ENCODE peak calls at places on chromosomes 5 and 9, in six cellular contexts. One of them, this sample, is unnamed.
A peak's percentile ranks its signal among the peaks of the same experiment; 100 is the strongest.

GRCh38 chr5:107104774-107105050 is 566.0 kb downstream of the EFNA5 start:
- DNase-seq in H9: no peak
- DNase-seq in IMR-90: no peak
- DNase-seq in H1: no peak
- DNase-seq in mesenchymal stem cell: no peak
- DNase-seq in neuronal stem cell: no peak
- DNase-seq in this sample: peak; percentile 70

GRCh38 chr9:104557179-104557634 is 11.8 kb upstream of the OR13C8 start:
- DNase-seq in H9: peak; percentile 40
- DNase-seq in IMR-90: no peak
- DNase-seq in H1: no peak
- DNase-seq in mesenchymal stem cell: no peak
- DNase-seq in neuronal stem cell: no peak
- DNase-seq in this sample: peak; percentile 23

GRCh38 chr5:141716009-141716408 is 34.0 kb upstream of the ARAP3 start:
- DNase-seq in H9: no peak
- DNase-seq in IMR-90: no peak
- DNase-seq in H1: no peak
- DNase-seq in mesenchymal stem cell: no peak
- DNase-seq in neuronal stem cell: no peak
- DNase-seq in this sample: peak; percentile 80

GRCh38 chr5:179193746-179194145 is 133.6 kb downstream of the ZNF354C start:
- DNase-seq in H9: no peak
- DNase-seq in IMR-90: no peak
- DNase-seq in H1: no peak
- DNase-seq in mesenchymal stem cell: no peak
- DNase-seq in neuronal stem cell: no peak
- DNase-seq in this sample: no peak

GRCh38 chr9:95018099-95018927 is 291.8 kb downstream of the AOPEP start:
- DNase-seq in H9: no peak
- DNase-seq in IMR-90: peak; percentile 97
- DNase-seq in H1: no peak
- DNase-seq in mesenchymal stem cell: peak; percentile 93
- DNase-seq in neuronal stem cell: no peak
- DNase-seq in this sample: peak; percentile 46

GRCh38 chr9:4852419-4852818 is 59.7 kb downstream of the RCL1 start:
- DNase-seq in H9: no peak
- DNase-seq in IMR-90: no peak
- DNase-seq in H1: no peak
- DNase-seq in mesenchymal stem cell: no peak
- DNase-seq in neuronal stem cell: no peak
- DNase-seq in this sample: no peak

GRCh38 chr9:2655411-2655901 is 33.9 kb downstream of the VLDLR start:
- DNase-seq in H9: no peak
- DNase-seq in IMR-90: peak; percentile 96
- DNase-seq in H1: no peak
- DNase-seq in mesenchymal stem cell: peak; percentile 84
- DNase-seq in neuronal stem cell: no peak
- DNase-seq in this sample: no peak

GRCh38 chr9:115300896-115301295 is 182.9 kb upstream of the TNC start:
- DNase-seq in H9: no peak
- DNase-seq in IMR-90: no peak
- DNase-seq in H1: no peak
- DNase-seq in mesenchymal stem cell: no peak
- DNase-seq in neuronal stem cell: no peak
- DNase-seq in this sample: no peak

GRCh38 chr5:78750281-78750680 is 101.7 kb upstream of the LHFPL2 start:
- DNase-seq in H9: no peak
- DNase-seq in IMR-90: no peak
- DNase-seq in H1: no peak
- DNase-seq in mesenchymal stem cell: no peak
- DNase-seq in neuronal stem cell: no peak
- DNase-seq in this sample: no peak

GRCh38 chr5:14977058-14977640 is 105.6 kb upstream of the ANKH start:
- DNase-seq in H9: no peak
- DNase-seq in IMR-90: no peak
- DNase-seq in H1: no peak
- DNase-seq in mesenchymal stem cell: no peak
- DNase-seq in neuronal stem cell: no peak
- DNase-seq in this sample: no peak

GRCh38 chr9:7439355-7439978 is 360.1 kb downstream of the DMAC1 start:
- DNase-seq in H9: no peak
- DNase-seq in IMR-90: peak; percentile 73
- DNase-seq in H1: no peak
- DNase-seq in mesenchymal stem cell: peak; percentile 11
- DNase-seq in neuronal stem cell: no peak
- DNase-seq in this sample: no peak

GRCh38 chr9:94056442-94056974 is 27.8 kb upstream of the PTPDC1 start:
- DNase-seq in H9: no peak
- DNase-seq in IMR-90: peak; percentile 76
- DNase-seq in H1: no peak
- DNase-seq in mesenchymal stem cell: peak; percentile 72
- DNase-seq in neuronal stem cell: no peak
- DNase-seq in this sample: no peak

GRCh38 chr9:126236273-126236672 is 90.4 kb upstream of the MVB12B start:
- DNase-seq in H9: no peak
- DNase-seq in IMR-90: no peak
- DNase-seq in H1: no peak
- DNase-seq in mesenchymal stem cell: no peak
- DNase-seq in neuronal stem cell: no peak
- DNase-seq in this sample: no peak

GRCh38 chr5:66197764-66198405 is 53.8 kb downstream of the SREK1 start:
- DNase-seq in H9: no peak
- DNase-seq in IMR-90: no peak
- DNase-seq in H1: no peak
- DNase-seq in mesenchymal stem cell: no peak
- DNase-seq in neuronal stem cell: no peak
- DNase-seq in this sample: peak; percentile 45

GRCh38 chr9:88270398-88270797 is 117.8 kb upstream of the SPIN1 start:
- DNase-seq in H9: no peak
- DNase-seq in IMR-90: no peak
- DNase-seq in H1: no peak
- DNase-seq in mesenchymal stem cell: no peak
- DNase-seq in neuronal stem cell: no peak
- DNase-seq in this sample: no peak

GRCh38 chr5:10797246-10797645 is 36.2 kb upstream of the DAP start:
- DNase-seq in H9: no peak
- DNase-seq in IMR-90: peak; percentile 37
- DNase-seq in H1: no peak
- DNase-seq in mesenchymal stem cell: peak; percentile 56
- DNase-seq in neuronal stem cell: no peak
- DNase-seq in this sample: no peak

GRCh38 chr9:126735482-126735881 is 69.4 kb upstream of the ZBTB43 start:
- DNase-seq in H9: no peak
- DNase-seq in IMR-90: no peak
- DNase-seq in H1: no peak
- DNase-seq in mesenchymal stem cell: no peak
- DNase-seq in neuronal stem cell: no peak
- DNase-seq in this sample: no peak

GRCh38 chr9:81559741-81560140 is 129.6 kb downstream of the TLE1 start:
- DNase-seq in H9: no peak
- DNase-seq in IMR-90: peak; percentile 95
- DNase-seq in H1: no peak
- DNase-seq in mesenchymal stem cell: peak; percentile 96
- DNase-seq in neuronal stem cell: no peak
- DNase-seq in this sample: peak; percentile 88

GRCh38 chr9:94855919-94856318 is 129.4 kb downstream of the AOPEP start:
- DNase-seq in H9: no peak
- DNase-seq in IMR-90: no peak
- DNase-seq in H1: peak; percentile 28
- DNase-seq in mesenchymal stem cell: no peak
- DNase-seq in neuronal stem cell: no peak
- DNase-seq in this sample: no peak

GRCh38 chr9:112119225-112120045 is 55.7 kb downstream of the SUSD1 start:
- DNase-seq in H9: no peak
- DNase-seq in IMR-90: peak; percentile 45
- DNase-seq in H1: peak; percentile 22
- DNase-seq in mesenchymal stem cell: peak; percentile 34
- DNase-seq in neuronal stem cell: no peak
- DNase-seq in this sample: peak; percentile 84

GRCh38 chr9:112120471-112120925 is 54.6 kb downstream of the SUSD1 start:
- DNase-seq in H9: no peak
- DNase-seq in IMR-90: no peak
- DNase-seq in H1: peak; percentile 41
- DNase-seq in mesenchymal stem cell: no peak
- DNase-seq in neuronal stem cell: no peak
- DNase-seq in this sample: peak; percentile 45

GRCh38 chr9:112121633-112122032 is 53.5 kb downstream of the SUSD1 start:
- DNase-seq in H9: no peak
- DNase-seq in IMR-90: no peak
- DNase-seq in H1: peak; percentile 16
- DNase-seq in mesenchymal stem cell: no peak
- DNase-seq in neuronal stem cell: no peak
- DNase-seq in this sample: no peak

GRCh38 chr9:112115955-112116354 is 59.1 kb downstream of the SUSD1 start:
- DNase-seq in H9: no peak
- DNase-seq in IMR-90: no peak
- DNase-seq in H1: peak; percentile 33
- DNase-seq in mesenchymal stem cell: no peak
- DNase-seq in neuronal stem cell: no peak
- DNase-seq in this sample: no peak

GRCh38 chr9:112120046-112120373 is 55.1 kb downstream of the SUSD1 start:
- DNase-seq in H9: no peak
- DNase-seq in IMR-90: no peak
- DNase-seq in H1: peak; percentile 28
- DNase-seq in mesenchymal stem cell: no peak
- DNase-seq in neuronal stem cell: no peak
- DNase-seq in this sample: no peak
- H2BK5ac ChIP-seq in H9: no peak overlapping the region
- H2BK5ac ChIP-seq in IMR-90: no peak overlapping the region
- H2BK5ac ChIP-seq in H1: no peak overlapping the region
- H2BK5ac ChIP-seq in mesenchymal stem cell: peak overlapping the region; percentile 63
- H2BK5ac ChIP-seq in neuronal stem cell: no peak overlapping the region
- H2BK5ac ChIP-seq in this sample: no peak overlapping the region

GRCh38 chr5:33890147-33890546 is 1.6 kb downstream of the ADAMTS12 start:
- DNase-seq in H9: no peak
- DNase-seq in IMR-90: peak; percentile 41
- DNase-seq in H1: no peak
- DNase-seq in mesenchymal stem cell: peak; percentile 56
- DNase-seq in neuronal stem cell: no peak
- DNase-seq in this sample: peak; percentile 12

GRCh38 chr5:33891731-33892418 is at the start of gene ADAMTS12:
- DNase-seq in H9: peak; percentile 75
- DNase-seq in IMR-90: peak; percentile 77
- DNase-seq in H1: peak; percentile 81
- DNase-seq in mesenchymal stem cell: peak; percentile 74
- DNase-seq in neuronal stem cell: peak; percentile 71
- DNase-seq in this sample: peak; percentile 76

GRCh38 chr5:33894566-33894965 is 2.8 kb upstream of the ADAMTS12 start:
- DNase-seq in H9: no peak
- DNase-seq in IMR-90: peak; percentile 63
- DNase-seq in H1: no peak
- DNase-seq in mesenchymal stem cell: peak; percentile 52
- DNase-seq in neuronal stem cell: no peak
- DNase-seq in this sample: no peak

GRCh38 chr5:33890633-33891032 is 1.2 kb downstream of the ADAMTS12 start:
- DNase-seq in H9: peak; percentile 44
- DNase-seq in IMR-90: peak; percentile 51
- DNase-seq in H1: no peak
- DNase-seq in mesenchymal stem cell: peak; percentile 71
- DNase-seq in neuronal stem cell: no peak
- DNase-seq in this sample: peak; percentile 54

GRCh38 chr5:33892419-33893151 is 795 bp upstream of the ADAMTS12 start:
- DNase-seq in H9: peak; percentile 41
- DNase-seq in IMR-90: peak; percentile 94
- DNase-seq in H1: no peak
- DNase-seq in mesenchymal stem cell: peak; percentile 76
- DNase-seq in neuronal stem cell: peak; percentile 53
- DNase-seq in this sample: peak; percentile 84
- H2BK5ac ChIP-seq in H9: no peak overlapping the region
- H2BK5ac ChIP-seq in IMR-90: peak overlapping the region; percentile 72
- H2BK5ac ChIP-seq in H1: no peak overlapping the region
- H2BK5ac ChIP-seq in mesenchymal stem cell: peak overlapping the region; percentile 96
- H2BK5ac ChIP-seq in neuronal stem cell: no peak overlapping the region
- H2BK5ac ChIP-seq in this sample: no peak overlapping the region

GRCh38 chr5:74643160-74643562 is 2.6 kb upstream of the ENC1 start:
- DNase-seq in H9: no peak
- DNase-seq in IMR-90: peak; percentile 96
- DNase-seq in H1: no peak
- DNase-seq in mesenchymal stem cell: peak; percentile 98
- DNase-seq in neuronal stem cell: no peak
- DNase-seq in this sample: peak; percentile 11
- H2BK5ac ChIP-seq in H9: no peak overlapping the region
- H2BK5ac ChIP-seq in IMR-90: peak overlapping the region; percentile 69
- H2BK5ac ChIP-seq in H1: no peak overlapping the region
- H2BK5ac ChIP-seq in mesenchymal stem cell: no peak overlapping the region
- H2BK5ac ChIP-seq in neuronal stem cell: no peak overlapping the region
- H2BK5ac ChIP-seq in this sample: no peak overlapping the region

GRCh38 chr9:10055886-10056395 is 556.9 kb downstream of the PTPRD start:
- DNase-seq in H9: no peak
- DNase-seq in IMR-90: no peak
- DNase-seq in H1: no peak
- DNase-seq in mesenchymal stem cell: no peak
- DNase-seq in neuronal stem cell: no peak
- DNase-seq in this sample: peak; percentile 73
- H2BK5ac ChIP-seq in H9: no peak overlapping the region
- H2BK5ac ChIP-seq in IMR-90: no peak overlapping the region
- H2BK5ac ChIP-seq in H1: no peak overlapping the region
- H2BK5ac ChIP-seq in mesenchymal stem cell: no peak overlapping the region
- H2BK5ac ChIP-seq in neuronal stem cell: no peak overlapping the region
- H2BK5ac ChIP-seq in this sample: no peak overlapping the region

GRCh38 chr5:134525687-134526482 is 415 bp downstream of the JADE2 start:
- DNase-seq in H9: peak; percentile 70
- DNase-seq in IMR-90: peak; percentile 83
- DNase-seq in H1: peak; percentile 66
- DNase-seq in mesenchymal stem cell: peak; percentile 88
- DNase-seq in neuronal stem cell: peak; percentile 65
- DNase-seq in this sample: peak; percentile 94

GRCh38 chr5:134527961-134528424 is 2.5 kb downstream of the JADE2 start:
- DNase-seq in H9: no peak
- DNase-seq in IMR-90: no peak
- DNase-seq in H1: no peak
- DNase-seq in mesenchymal stem cell: no peak
- DNase-seq in neuronal stem cell: no peak
- DNase-seq in this sample: no peak

GRCh38 chr5:134529460-134529859 is 4.0 kb downstream of the JADE2 start:
- DNase-seq in H9: no peak
- DNase-seq in IMR-90: no peak
- DNase-seq in H1: no peak
- DNase-seq in mesenchymal stem cell: no peak
- DNase-seq in neuronal stem cell: no peak
- DNase-seq in this sample: no peak

GRCh38 chr5:134526483-134527155 is 1.1 kb downstream of the JADE2 start:
- DNase-seq in H9: peak; percentile 95
- DNase-seq in IMR-90: no peak
- DNase-seq in H1: no peak
- DNase-seq in mesenchymal stem cell: peak; percentile 49
- DNase-seq in neuronal stem cell: peak; percentile 55
- DNase-seq in this sample: peak; percentile 96

GRCh38 chr5:134527156-134527960 is 1.9 kb downstream of the JADE2 start:
- DNase-seq in H9: peak; percentile 97
- DNase-seq in IMR-90: peak; percentile 90
- DNase-seq in H1: peak; percentile 93
- DNase-seq in mesenchymal stem cell: peak; percentile 94
- DNase-seq in neuronal stem cell: peak; percentile 89
- DNase-seq in this sample: peak; percentile 98
- H2BK5ac ChIP-seq in H9: no peak overlapping the region
- H2BK5ac ChIP-seq in IMR-90: peak overlapping the region; percentile 92
- H2BK5ac ChIP-seq in H1: peak overlapping the region; percentile 97
- H2BK5ac ChIP-seq in mesenchymal stem cell: no peak overlapping the region
- H2BK5ac ChIP-seq in neuronal stem cell: no peak overlapping the region
- H2BK5ac ChIP-seq in this sample: peak overlapping the region; percentile 98